ENCODE peak calls at places on chromosomes 1 and 21, in seven cellular contexts. One of them, this sample, is unnamed.

GRCh38 chr1:243341074-243341473 is 85.2 kb downstream of the SDCCAG8 start:
- DNase-seq in lower lobe of right lung: no peak
- DNase-seq in DND-41: no peak
- DNase-seq in ovary: no peak
- DNase-seq in psoas muscle: no peak
- DNase-seq in PC-3: peak; percentile 58
- DNase-seq in A549: peak; percentile 9
- DNase-seq in this sample: no peak

GRCh38 chr1:194366705-194367104 is 1180.3 kb upstream of the B3GALT2 start:
- DNase-seq in lower lobe of right lung: no peak
- DNase-seq in DND-41: no peak
- DNase-seq in ovary: no peak
- DNase-seq in psoas muscle: no peak
- DNase-seq in PC-3: peak; percentile 74
- DNase-seq in A549: no peak
- DNase-seq in this sample: no peak

GRCh38 chr1:53089478-53090226 is 27.6 kb downstream of the PODN start:
- DNase-seq in lower lobe of right lung: no peak
- DNase-seq in DND-41: no peak
- DNase-seq in ovary: no peak
- DNase-seq in psoas muscle: no peak
- DNase-seq in PC-3: no peak
- DNase-seq in A549: peak; percentile 33
- DNase-seq in this sample: no peak

GRCh38 chr1:69533343-69533742 is 34.4 kb upstream of the LRRC7 start:
- DNase-seq in lower lobe of right lung: no peak
- DNase-seq in DND-41: no peak
- DNase-seq in ovary: no peak
- DNase-seq in psoas muscle: no peak
- DNase-seq in PC-3: no peak
- DNase-seq in A549: no peak
- DNase-seq in this sample: no peak

GRCh38 chr1:27656157-27656893 is 15.7 kb downstream of the IFI6 start:
- DNase-seq in lower lobe of right lung: peak; percentile 75
- DNase-seq in DND-41: no peak
- DNase-seq in ovary: no peak
- DNase-seq in psoas muscle: peak; percentile 86
- DNase-seq in PC-3: peak; percentile 52
- DNase-seq in A549: no peak
- DNase-seq in this sample: peak; percentile 57

GRCh38 chr1:111203681-111204210 is 3.3 kb upstream of the DENND2D start:
- DNase-seq in lower lobe of right lung: peak; percentile 97
- DNase-seq in DND-41: peak; percentile 96
- DNase-seq in ovary: peak; percentile 33
- DNase-seq in psoas muscle: peak; percentile 82
- DNase-seq in PC-3: peak; percentile 54
- DNase-seq in A549: no peak
- DNase-seq in this sample: no peak

GRCh38 chr1:224434447-224435317 is at the start of gene WDR26:
- DNase-seq in lower lobe of right lung: peak; percentile 84
- DNase-seq in DND-41: peak; percentile 87
- DNase-seq in ovary: peak; percentile 73
- DNase-seq in psoas muscle: peak; percentile 88
- DNase-seq in PC-3: peak; percentile 81
- DNase-seq in A549: peak; percentile 85
- DNase-seq in this sample: peak; percentile 93

GRCh38 chr21:41854426-41854995 is 24.6 kb downstream of the PRDM15 start:
- DNase-seq in lower lobe of right lung: no peak
- DNase-seq in DND-41: no peak
- DNase-seq in ovary: no peak
- DNase-seq in psoas muscle: no peak
- DNase-seq in PC-3: no peak
- DNase-seq in A549: no peak
- DNase-seq in this sample: no peak

GRCh38 chr1:80582980-80583379 is 1217.8 kb upstream of the ADGRL2 start:
- DNase-seq in lower lobe of right lung: no peak
- DNase-seq in DND-41: no peak
- DNase-seq in ovary: no peak
- DNase-seq in psoas muscle: no peak
- DNase-seq in PC-3: no peak
- DNase-seq in A549: no peak
- DNase-seq in this sample: no peak

GRCh38 chr1:10056599-10056987 is 23.8 kb downstream of the UBE4B start:
- DNase-seq in lower lobe of right lung: no peak
- DNase-seq in DND-41: no peak
- DNase-seq in ovary: no peak
- DNase-seq in psoas muscle: no peak
- DNase-seq in PC-3: no peak
- DNase-seq in A549: no peak
- DNase-seq in this sample: no peak

GRCh38 chr1:117644696-117645311 is 39.0 kb downstream of the TENT5C start:
- DNase-seq in lower lobe of right lung: no peak
- DNase-seq in DND-41: no peak
- DNase-seq in ovary: no peak
- DNase-seq in psoas muscle: no peak
- DNase-seq in PC-3: no peak
- DNase-seq in A549: no peak
- DNase-seq in this sample: no peak

GRCh38 chr21:45255381-45256020 is 32.2 kb downstream of the POFUT2 start:
- DNase-seq in lower lobe of right lung: no peak
- DNase-seq in DND-41: peak; percentile 24
- DNase-seq in ovary: peak; percentile 14
- DNase-seq in psoas muscle: peak; percentile 42
- DNase-seq in PC-3: peak; percentile 53
- DNase-seq in A549: no peak
- DNase-seq in this sample: no peak

GRCh38 chr21:40386301-40386911 is 460.6 kb downstream of the DSCAM start:
- DNase-seq in lower lobe of right lung: peak; percentile 67
- DNase-seq in DND-41: peak; percentile 52
- DNase-seq in ovary: no peak
- DNase-seq in psoas muscle: peak; percentile 57
- DNase-seq in PC-3: peak; percentile 49
- DNase-seq in A549: peak; percentile 14
- DNase-seq in this sample: peak; percentile 25

GRCh38 chr1:34549199-34549598 is 205.6 kb upstream of the GJB5 start:
- DNase-seq in lower lobe of right lung: no peak
- DNase-seq in DND-41: no peak
- DNase-seq in ovary: no peak
- DNase-seq in psoas muscle: no peak
- DNase-seq in PC-3: peak; percentile 53
- DNase-seq in A549: peak; percentile 11
- DNase-seq in this sample: peak; percentile 20

GRCh38 chr1:35717911-35718476 is 690 bp downstream of the C1orf216 start:
- DNase-seq in lower lobe of right lung: peak; percentile 66
- DNase-seq in DND-41: peak; percentile 51
- DNase-seq in ovary: peak; percentile 60
- DNase-seq in psoas muscle: peak; percentile 74
- DNase-seq in PC-3: peak; percentile 65
- DNase-seq in A549: peak; percentile 30
- DNase-seq in this sample: peak; percentile 78

GRCh38 chr1:14292533-14292932 is 306.0 kb upstream of the KAZN start:
- DNase-seq in lower lobe of right lung: no peak
- DNase-seq in DND-41: peak; percentile 86
- DNase-seq in ovary: no peak
- DNase-seq in psoas muscle: no peak
- DNase-seq in PC-3: no peak
- DNase-seq in A549: no peak
- DNase-seq in this sample: no peak

GRCh38 chr1:192588546-192588945 is 13.0 kb downstream of the RGS1 start:
- DNase-seq in lower lobe of right lung: no peak
- DNase-seq in DND-41: no peak
- DNase-seq in ovary: no peak
- DNase-seq in psoas muscle: no peak
- DNase-seq in PC-3: peak; percentile 5
- DNase-seq in A549: no peak
- DNase-seq in this sample: no peak

GRCh38 chr1:34163792-34164509 is 1.1 kb downstream of the CSMD2 start:
- DNase-seq in lower lobe of right lung: no peak
- DNase-seq in DND-41: no peak
- DNase-seq in ovary: no peak
- DNase-seq in psoas muscle: peak; percentile 49
- DNase-seq in PC-3: no peak
- DNase-seq in A549: no peak
- DNase-seq in this sample: peak; percentile 19

GRCh38 chr1:1212780-1213152 is 1.2 kb downstream of the TNFRSF4 start:
- DNase-seq in lower lobe of right lung: peak; percentile 77
- DNase-seq in DND-41: peak; percentile 52
- DNase-seq in ovary: no peak
- DNase-seq in psoas muscle: peak; percentile 76
- DNase-seq in PC-3: no peak
- DNase-seq in A549: no peak
- DNase-seq in this sample: no peak

GRCh38 chr1:222769181-222769580 is 32.2 kb downstream of the FAM177B start:
- DNase-seq in lower lobe of right lung: no peak
- DNase-seq in DND-41: no peak
- DNase-seq in ovary: no peak
- DNase-seq in psoas muscle: no peak
- DNase-seq in PC-3: no peak
- DNase-seq in A549: peak; percentile 33
- DNase-seq in this sample: no peak

GRCh38 chr21:35163381-35163780 is 114.3 kb upstream of the RUNX1 start:
- DNase-seq in lower lobe of right lung: no peak
- DNase-seq in DND-41: no peak
- DNase-seq in ovary: no peak
- DNase-seq in psoas muscle: no peak
- DNase-seq in PC-3: peak; percentile 68
- DNase-seq in A549: no peak
- DNase-seq in this sample: no peak
- H3K4me1 ChIP-seq in lower lobe of right lung: no peaks in the 10 kb centered on the region
- H3K4me1 ChIP-seq in DND-41: no peaks in the 10 kb centered on the region
- H3K4me1 ChIP-seq in ovary: no peaks in the 10 kb centered on the region
- H3K4me1 ChIP-seq in psoas muscle: no peaks in the 10 kb centered on the region
- H3K4me1 ChIP-seq in PC-3: peaks cover 13% of the 10 kb centered on the region
- H3K4me1 ChIP-seq in A549: no peaks in the 10 kb centered on the region
- H3K4me1 ChIP-seq in this sample: no peaks in the 10 kb centered on the region

GRCh38 chr1:6784560-6785317 is 515 bp upstream of the CAMTA1 start:
- DNase-seq in lower lobe of right lung: peak; percentile 99
- DNase-seq in DND-41: peak; percentile 100
- DNase-seq in ovary: peak; percentile 100
- DNase-seq in psoas muscle: peak; percentile 100
- DNase-seq in PC-3: peak; percentile 100
- DNase-seq in A549: peak; percentile 100
- DNase-seq in this sample: peak; percentile 100
- TF ChIP-seq CTCF in lower lobe of right lung: no peak
- TF ChIP-seq CTCF in DND-41: no peak
- TF ChIP-seq CTCF in ovary: peak; percentile 14
- TF ChIP-seq CTCF in psoas muscle: no peak
- TF ChIP-seq CTCF in PC-3: no peak
- TF ChIP-seq CTCF in A549: no peak
- TF ChIP-seq CTCF in this sample: no peak

GRCh38 chr1:167648978-167649752 is 19.1 kb downstream of the RCSD1 start:
- DNase-seq in lower lobe of right lung: peak; percentile 60
- DNase-seq in DND-41: peak; percentile 21
- DNase-seq in ovary: no peak
- DNase-seq in psoas muscle: no peak
- DNase-seq in PC-3: no peak
- DNase-seq in A549: no peak
- DNase-seq in this sample: no peak
- H3K4me1 ChIP-seq in lower lobe of right lung: peaks cover 50% of the 10 kb centered on the region
- H3K4me1 ChIP-seq in DND-41: peaks cover 80% of the 10 kb centered on the region
- H3K4me1 ChIP-seq in ovary: no peaks in the 10 kb centered on the region
- H3K4me1 ChIP-seq in psoas muscle: peaks cover 68% of the 10 kb centered on the region
- H3K4me1 ChIP-seq in PC-3: no peaks in the 10 kb centered on the region
- H3K4me1 ChIP-seq in A549: no peaks in the 10 kb centered on the region
- H3K4me1 ChIP-seq in this sample: no peaks in the 10 kb centered on the region

GRCh38 chr1:84012018-84012417 is 13.1 kb upstream of the TTLL7 start:
- DNase-seq in lower lobe of right lung: no peak
- DNase-seq in DND-41: no peak
- DNase-seq in ovary: no peak
- DNase-seq in psoas muscle: no peak
- DNase-seq in PC-3: no peak
- DNase-seq in A549: no peak
- DNase-seq in this sample: no peak

GRCh38 chr1:84000954-84001495 is 2.1 kb upstream of the TTLL7 start:
- DNase-seq in lower lobe of right lung: no peak
- DNase-seq in DND-41: no peak
- DNase-seq in ovary: no peak
- DNase-seq in psoas muscle: no peak
- DNase-seq in PC-3: no peak
- DNase-seq in A549: no peak
- DNase-seq in this sample: no peak

GRCh38 chr1:84001501-84001900 is 2.6 kb upstream of the TTLL7 start:
- DNase-seq in lower lobe of right lung: no peak
- DNase-seq in DND-41: no peak
- DNase-seq in ovary: no peak
- DNase-seq in psoas muscle: no peak
- DNase-seq in PC-3: no peak
- DNase-seq in A549: no peak
- DNase-seq in this sample: no peak

GRCh38 chr1:84008631-84009030 is 9.7 kb upstream of the TTLL7 start:
- DNase-seq in lower lobe of right lung: no peak
- DNase-seq in DND-41: no peak
- DNase-seq in ovary: no peak
- DNase-seq in psoas muscle: no peak
- DNase-seq in PC-3: no peak
- DNase-seq in A549: no peak
- DNase-seq in this sample: no peak

GRCh38 chr1:84006574-84006973 is 7.6 kb upstream of the TTLL7 start:
- DNase-seq in lower lobe of right lung: no peak
- DNase-seq in DND-41: no peak
- DNase-seq in ovary: no peak
- DNase-seq in psoas muscle: no peak
- DNase-seq in PC-3: no peak
- DNase-seq in A549: no peak
- DNase-seq in this sample: no peak
- TF ChIP-seq CTCF in lower lobe of right lung: no peak
- TF ChIP-seq CTCF in DND-41: no peak
- TF ChIP-seq CTCF in ovary: no peak
- TF ChIP-seq CTCF in psoas muscle: no peak
- TF ChIP-seq CTCF in PC-3: no peak
- TF ChIP-seq CTCF in A549: no peak
- TF ChIP-seq CTCF in this sample: no peak

DNA sequence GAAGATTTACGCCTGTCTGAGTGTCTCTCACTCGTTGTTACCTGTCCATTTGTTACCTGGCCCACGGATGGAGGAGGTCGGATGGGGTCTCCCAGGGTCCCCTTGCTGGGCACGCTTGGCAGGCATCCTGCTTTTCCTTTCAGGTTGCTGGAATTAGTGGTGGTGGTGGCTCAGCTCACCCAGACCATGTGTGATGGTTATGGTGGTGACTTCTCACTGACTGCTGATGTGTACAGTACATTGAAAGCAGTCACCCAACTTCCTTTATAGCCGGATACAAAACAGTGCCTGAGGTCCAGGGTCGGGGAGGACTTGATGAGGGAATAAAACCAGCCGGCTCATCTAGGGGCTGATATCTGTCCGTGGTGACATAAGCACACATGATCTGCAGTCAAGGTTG is 19.5 kb downstream of the MAPKAPK2 start:
- DNase-seq in lower lobe of right lung: no peak
- DNase-seq in DND-41: no peak
- DNase-seq in ovary: no peak
- DNase-seq in psoas muscle: no peak
- DNase-seq in PC-3: no peak
- DNase-seq in A549: no peak
- DNase-seq in this sample: no peak
- H3K4me1 ChIP-seq in lower lobe of right lung: peaks cover 91% of the 10 kb centered on the region
- H3K4me1 ChIP-seq in DND-41: no peaks in the 10 kb centered on the region
- H3K4me1 ChIP-seq in ovary: peaks cover 27% of the 10 kb centered on the region
- H3K4me1 ChIP-seq in psoas muscle: peaks cover 100% of the 10 kb centered on the region
- H3K4me1 ChIP-seq in PC-3: peaks cover 14% of the 10 kb centered on the region
- H3K4me1 ChIP-seq in A549: peaks cover 67% of the 10 kb centered on the region
- H3K4me1 ChIP-seq in this sample: peaks cover 20% of the 10 kb centered on the region

GRCh38 chr1:46691997-46692790 is 20.5 kb downstream of the TEX38 start:
- DNase-seq in lower lobe of right lung: no peak
- DNase-seq in DND-41: no peak
- DNase-seq in ovary: peak; percentile 23
- DNase-seq in psoas muscle: no peak
- DNase-seq in PC-3: peak; percentile 16
- DNase-seq in A549: no peak
- DNase-seq in this sample: peak; percentile 31
- TF ChIP-seq CTCF in lower lobe of right lung: no peak
- TF ChIP-seq CTCF in DND-41: no peak
- TF ChIP-seq CTCF in ovary: no peak
- TF ChIP-seq CTCF in psoas muscle: no peak
- TF ChIP-seq CTCF in PC-3: peak; percentile 25
- TF ChIP-seq CTCF in A549: no peak
- TF ChIP-seq CTCF in this sample: peak; percentile 23

This sample was measured in A673.